ENCODE peak calls at places on chromosomes 2 and 18, in eight cellular contexts. A is upper lobe of left lung; J is GM12865; S is Peyer's patch; D is HFF-Myc; Y is dorsolateral prefrontal cortex; H is CD4-positive, alpha-beta T cell; W is activated CD8-positive, alpha-beta T cell treated with anti-CD3 and anti-CD28 coated beads for 36 hours. L is an unnamed sample.

GRCh38 chr2:166031054-166031453 is 77.5 kb upstream of the TTC21B start:
- DNase-seq in S (no peak), Y (no peak), H (no peak), D (no peak), A (no peak), J (no peak), W (no peak), L (no peak)

GRCh38 chr2:35199298-35199697 is 1156.3 kb upstream of the CRIM1 start:
- DNase-seq in H (no peak), W (no peak), A (no peak), D (no peak), Y (no peak), J (no peak), S (no peak), L (no peak)

GRCh38 chr2:137943035-137943830 is 21.0 kb upstream of the HNMT start:
- DNase-seq in D (no peak), Y (no peak), S (no peak), J (no peak), A (no peak), H (no peak), W (no peak), L (no peak)

GRCh38 chr2:197212344-197213262 is 98.0 kb downstream of the ANKRD44 start:
- DNase-seq in D (no peak), S (no peak), Y (no peak), J (peak), A (peak), W (peak), H (peak), L (no peak)

GRCh38 chr2:160994141-160995002 is 165.9 kb upstream of the TANK start:
- DNase-seq in J (peak), A (peak), D (peak), S (no peak), H (peak), W (peak), Y (peak), L (no peak)

GRCh38 chr2:226489765-226490164 is 309.9 kb downstream of the IRS1 start:
- DNase-seq in Y (no peak), A (no peak), D (peak), S (no peak), W (peak), J (peak), H (no peak), L (no peak)

GRCh38 chr18:53918091-53918490 is 306.4 kb downstream of the MBD2 start:
- DNase-seq in H (no peak), D (no peak), J (no peak), Y (no peak), S (no peak), W (no peak), A (no peak), L (no peak)

GRCh38 chr2:149068996-149069888 is 30.7 kb downstream of the LYPD6B start:
- DNase-seq in A (no peak), D (no peak), W (peak), S (no peak), H (peak), J (no peak), Y (no peak), L (no peak)

GRCh38 chr2:229141626-229142025 is 129.5 kb downstream of the PID1 start:
- DNase-seq in J (no peak), W (no peak), D (peak), Y (no peak), S (no peak), A (no peak), H (no peak), L (no peak)

GRCh38 chr2:177030391-177031000 is 182.1 kb upstream of the HNRNPA3 start:
- DNase-seq in A (no peak), Y (peak), H (no peak), S (no peak), W (no peak), D (no peak), J (no peak), L (no peak)

GRCh38 chr2:232980683-232981082 is 32.4 kb downstream of the NGEF start:
- DNase-seq in Y (no peak), H (no peak), D (no peak), J (no peak), S (peak), W (no peak), A (no peak), L (no peak)

GRCh38 chr2:36333350-36334012 is 22.1 kb upstream of the CRIM1 start:
- DNase-seq in S (no peak), Y (no peak), H (no peak), A (no peak), J (no peak), W (peak), D (no peak), L (no peak)

GRCh38 chr2:6880200-6880733 is 2.7 kb downstream of the RSAD2 start:
- DNase-seq in H (no peak), J (no peak), A (no peak), Y (no peak), D (no peak), W (no peak), S (no peak), L (no peak)

GRCh38 chr2:96574364-96574763 is 37.8 kb downstream of the ARID5A start:
- DNase-seq in D (no peak), S (no peak), W (no peak), Y (no peak), H (no peak), J (no peak), A (no peak), L (no peak)

GRCh38 chr2:26035110-26035728 is 1.3 kb downstream of the RAB10 start:
- DNase-seq in D (no peak), W (peak), S (no peak), Y (no peak), H (no peak), J (peak), A (no peak), L (no peak)

GRCh38 chr2:216436369-216436768 is 24.1 kb downstream of the SMARCAL1 start:
- DNase-seq in S (no peak), A (no peak), J (no peak), H (no peak), W (no peak), Y (no peak), D (no peak), L (no peak)

GRCh38 chr2:27915191-27915590 is 24.7 kb downstream of the BABAM2 start:
- DNase-seq in W (no peak), A (no peak), H (no peak), D (no peak), J (no peak), Y (no peak), S (no peak), L (no peak)

GRCh38 chr2:108376774-108377173 is 980 bp upstream of the SULT1C4 start:
- DNase-seq in H (no peak), Y (no peak), A (no peak), S (no peak), D (no peak), W (no peak), J (no peak), L (no peak)

GRCh38 chr2:158936978-158937377 is 31.5 kb upstream of the TANC1 start:
- DNase-seq in J (no peak), S (no peak), A (peak), D (peak), H (no peak), W (no peak), Y (no peak), L (no peak)

GRCh38 chr18:67549946-67550345 is 33.4 kb upstream of the DSEL start:
- DNase-seq in A (no peak), H (no peak), W (no peak), D (no peak), S (no peak), J (no peak), Y (no peak), L (no peak)

GRCh38 chr2:241508240-241508509 is 209 bp downstream of the STK25 start:
- DNase-seq in Y (no peak), W (no peak), J (no peak), A (peak), D (no peak), S (no peak), H (no peak), L (peak)
- TF ChIP-seq CTCF in Y (no peak), W (no peak), J (no peak), A (no peak), D (no peak), S (no peak), H (no peak), L (no peak)

GRCh38 chr18:12093520-12094257 is at the start of gene ANKRD62:
- DNase-seq in A (no peak), W (no peak), Y (no peak), D (no peak), H (no peak), J (no peak), S (no peak), L (no peak)
- TF ChIP-seq CTCF in A (no peak), W (no peak), Y (no peak), D (no peak), H (no peak), J (no peak), S (no peak), L (no peak)

DNA sequence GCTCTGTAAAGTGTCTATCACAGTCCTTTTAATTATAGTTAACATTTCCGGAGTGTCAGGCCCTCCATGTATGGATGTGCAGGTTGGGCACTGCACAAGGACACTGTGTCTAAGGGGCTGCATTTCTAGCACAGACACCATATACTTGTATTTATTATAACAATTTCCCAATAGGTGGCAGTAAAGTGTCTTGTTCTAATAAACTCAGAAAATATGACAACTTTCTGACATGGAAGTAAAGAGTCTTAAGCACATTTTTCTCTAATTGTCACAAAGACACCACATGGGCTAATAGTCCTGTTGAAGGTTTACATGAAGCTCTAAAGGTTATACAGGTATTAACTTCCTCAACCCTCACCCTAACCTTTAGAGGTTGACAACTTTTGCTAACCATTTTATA is 156.6 kb downstream of the DYSF start:
- DNase-seq in D (no peak), S (no peak), W (no peak), J (peak), Y (no peak), A (peak), H (no peak), L (no peak)
- TF ChIP-seq CTCF in D (peak), S (peak), W (peak), J (no peak), Y (no peak), A (no peak), H (peak), L (peak)

GRCh38 chr2:31693882-31694281 is 113.1 kb upstream of the SRD5A2 start:
- DNase-seq in S (no peak), Y (no peak), D (no peak), J (no peak), W (no peak), H (no peak), A (no peak), L (no peak)

DNA sequence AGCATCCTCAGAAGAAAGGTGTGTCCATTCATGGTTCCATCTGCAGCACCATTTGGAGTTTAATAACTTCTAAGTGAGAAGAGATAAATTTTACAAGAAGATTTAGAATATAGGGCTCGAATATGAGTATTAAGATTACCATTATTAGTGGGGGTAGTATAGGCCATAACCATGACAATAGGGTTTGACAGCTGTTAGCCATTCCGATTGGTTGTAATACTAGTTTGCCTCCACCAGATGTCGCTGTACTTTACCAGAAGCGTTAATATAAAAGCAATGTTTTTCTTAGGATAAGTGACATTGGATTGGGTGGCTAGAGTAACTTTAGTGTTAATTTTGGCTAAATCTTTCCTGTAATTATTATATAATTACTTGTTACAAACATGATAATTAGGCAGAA is 107.5 kb upstream of the SRD5A2 start:
- DNase-seq in W (peak), H (no peak), Y (no peak), D (no peak), A (no peak), J (peak), S (no peak), L (no peak)
- TF ChIP-seq CTCF in W (peak), H (peak), Y (no peak), D (peak), A (no peak), J (peak), S (no peak), L (peak)

DNA sequence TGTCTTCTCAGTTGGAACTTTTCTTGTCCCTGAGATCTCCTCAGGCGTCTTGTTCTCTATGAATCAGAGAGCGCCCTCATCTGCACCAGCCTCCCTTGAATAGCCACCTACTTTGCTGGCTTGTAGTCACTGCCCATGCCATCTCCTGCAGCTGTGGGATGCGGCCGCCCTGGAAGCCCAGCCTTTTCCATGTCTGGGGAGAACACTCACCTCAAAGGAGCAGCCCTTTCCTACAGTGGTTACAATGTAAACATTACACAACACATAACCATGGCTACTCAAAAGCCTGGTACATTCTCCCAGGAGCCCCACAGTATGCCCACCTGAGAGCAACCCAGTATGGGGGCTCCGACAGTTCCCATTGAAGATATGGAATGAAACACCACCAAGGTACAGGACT is 351.0 kb downstream of the EN1 start:
- DNase-seq in W (no peak), Y (no peak), H (no peak), A (no peak), D (no peak), J (no peak), S (no peak), L (no peak)
- TF ChIP-seq CTCF in W (no peak), Y (no peak), H (no peak), A (no peak), D (no peak), J (no peak), S (no peak), L (no peak)

GRCh38 chr2:123453772-123454171 is 571.3 kb upstream of the CNTNAP5 start:
- DNase-seq in S (no peak), Y (no peak), H (no peak), A (no peak), J (no peak), W (no peak), D (no peak), L (no peak)
- TF ChIP-seq CTCF in S (no peak), Y (no peak), H (no peak), A (no peak), J (no peak), W (no peak), D (no peak), L (no peak)

GRCh38 chr18:55863876-55864275 is 275.9 kb upstream of the TCF4 start:
- DNase-seq in Y (no peak), A (no peak), H (no peak), J (no peak), D (peak), S (no peak), W (no peak), L (no peak)

GRCh38 chr18:55858661-55859111 is 270.7 kb upstream of the TCF4 start:
- DNase-seq in A (no peak), W (no peak), D (no peak), J (no peak), Y (no peak), S (no peak), H (no peak), L (no peak)

GRCh38 chr18:55859116-55859515 is 271.1 kb upstream of the TCF4 start:
- DNase-seq in S (no peak), Y (no peak), W (no peak), H (no peak), A (no peak), D (no peak), J (no peak), L (no peak)

GRCh38 chr18:55862693-55863485 is 274.9 kb upstream of the TCF4 start:
- DNase-seq in S (no peak), J (no peak), H (no peak), A (no peak), D (no peak), Y (no peak), W (no peak), L (no peak)

GRCh38 chr18:55861266-55861665 is 273.3 kb upstream of the TCF4 start:
- DNase-seq in S (no peak), J (no peak), W (no peak), A (no peak), H (no peak), Y (no peak), D (no peak), L (no peak)
- TF ChIP-seq CTCF in S (no peak), J (peak), W (no peak), A (no peak), H (no peak), Y (peak), D (peak), L (peak)

GRCh38 chr18:74242451-74243096 is 49.2 kb downstream of the CYB5A start:
- DNase-seq in Y (no peak), W (peak), H (no peak), A (no peak), J (no peak), D (no peak), S (peak), L (no peak)
- TF ChIP-seq CTCF in Y (no peak), W (no peak), H (no peak), A (peak), J (no peak), D (no peak), S (peak), L (peak)

DNA sequence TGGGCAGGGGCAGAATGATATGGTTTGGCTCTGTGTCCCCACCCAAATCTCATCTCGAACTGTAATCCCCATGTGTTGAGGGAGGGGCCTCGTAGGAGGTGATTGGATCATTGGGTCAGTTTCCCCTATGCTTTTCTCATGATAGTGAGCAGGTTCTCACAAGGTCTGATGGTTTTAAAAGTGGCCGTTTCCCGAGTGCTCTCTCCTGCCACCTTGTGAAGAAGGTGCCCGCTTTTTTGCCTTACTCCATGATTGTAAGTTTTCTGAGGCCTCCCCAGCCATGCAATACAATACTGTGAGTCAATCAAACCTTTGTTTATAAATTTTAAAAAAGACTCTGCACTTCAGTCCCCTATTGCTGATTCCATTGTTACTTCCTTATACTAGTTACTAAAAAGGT is 82.9 kb upstream of the CDKL4 start:
- DNase-seq in H (no peak), D (no peak), A (no peak), W (no peak), J (no peak), Y (no peak), S (no peak), L (no peak)
- TF ChIP-seq CTCF in H (no peak), D (no peak), A (no peak), W (no peak), J (no peak), Y (no peak), S (no peak), L (no peak)

L was measured in D721Med.